ENCODE peak calls at places on chromosomes 4 and X, in four cellular contexts. B is upper lobe of left lung; U is esophagus squamous epithelium; Q is CD8-positive, alpha-beta memory T cell. L is an unnamed sample. For H3K9me3, the result is how much of the 10 kb centered on the place peaks cover.

GRCh38 chrX:78517124-78517523 is 142.0 kb downstream of the RTL3 start:
- DNase-seq in B (no peak), U (no peak), Q (peak), L (peak)

GRCh38 chr4:43882470-43882869 is 566.1 kb downstream of the KCTD8 start:
- DNase-seq in B (no peak), U (no peak), Q (no peak), L (no peak)

GRCh38 chr4:94507708-94508107 is 56.0 kb downstream of the PDLIM5 start:
- DNase-seq in B (no peak), U (no peak), Q (no peak), L (no peak)

GRCh38 chr4:135552131-135552530 is 1350.5 kb upstream of the PABPC4L start:
- DNase-seq in B (no peak), U (no peak), Q (no peak), L (no peak)

GRCh38 chrX:154305481-154306205 is 10.0 kb downstream of the TKTL1 start:
- DNase-seq in B (no peak), U (no peak), Q (no peak), L (no peak)

GRCh38 chr4:1794809-1795303 is 1.8 kb downstream of the FGFR3 start:
- DNase-seq in B (no peak), U (no peak), Q (no peak), L (no peak)

GRCh38 chr4:113951263-113951662 is 28.2 kb downstream of the ARSJ start:
- DNase-seq in B (no peak), U (no peak), Q (no peak), L (no peak)

GRCh38 chrX:9532349-9532748 is 67.5 kb downstream of the TBL1X start:
- DNase-seq in B (no peak), U (no peak), Q (no peak), L (no peak)

GRCh38 chr4:153206534-153206933 is 2.3 kb downstream of the TRIM2 start:
- DNase-seq in B (no peak), U (no peak), Q (no peak), L (no peak)

GRCh38 chrX:7720519-7720918 is 122.5 kb upstream of the VCX start:
- DNase-seq in B (no peak), U (no peak), Q (no peak), L (no peak)

GRCh38 chr4:422587-422986 is 76.4 kb downstream of the ZNF721 start:
- DNase-seq in B (no peak), U (no peak), Q (no peak), L (no peak)
- H3K9me3 ChIP-seq in B (half or more), U (half or more), Q (half or more), L (under half)

GRCh38 chrX:1748408-1748807 is 133.5 kb downstream of the ASMT start:
- DNase-seq in B (no peak), U (no peak), Q (no peak), L (no peak)
- H3K9me3 ChIP-seq in B (under half), U (under half), Q (under half), L (under half)

GRCh38 chr4:20195071-20195885 is 56.4 kb upstream of the SLIT2 start:
- DNase-seq in B (no peak), U (no peak), Q (no peak), L (no peak)

GRCh38 chr4:20192754-20193521 is 58.8 kb upstream of the SLIT2 start:
- DNase-seq in B (no peak), U (no peak), Q (no peak), L (no peak)

GRCh38 chr4:20196476-20196875 is 55.2 kb upstream of the SLIT2 start:
- DNase-seq in B (no peak), U (no peak), Q (no peak), L (no peak)

GRCh38 chr4:20194079-20195013 is 57.4 kb upstream of the SLIT2 start:
- DNase-seq in B (no peak), U (no peak), Q (no peak), L (no peak)

DNA sequence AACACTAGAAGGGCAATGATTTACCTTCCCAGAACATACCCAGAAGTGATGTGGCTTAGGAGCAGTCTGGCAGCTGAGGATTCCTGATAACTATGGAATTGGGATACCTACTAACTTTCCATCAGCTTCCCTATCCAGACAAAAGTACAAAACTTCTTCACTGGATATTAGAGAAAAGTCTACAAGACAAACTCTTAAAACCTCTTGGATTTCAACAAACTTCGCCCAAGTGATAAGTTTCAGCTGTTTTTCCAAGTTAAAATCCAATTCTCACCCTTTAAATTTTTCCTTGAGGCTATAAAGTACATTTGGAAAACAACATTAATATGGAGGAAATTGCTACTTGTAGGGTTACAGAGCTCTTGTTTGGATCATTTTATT is 58.2 kb upstream of the SLIT2 start:
- DNase-seq in B (no peak), U (no peak), Q (no peak), L (no peak)
- H3K9me3 ChIP-seq in B (under half), U (under half), Q (under half), L (under half)

GRCh38 chrX:144259054-144259453 is 375.2 kb downstream of the UBE2NL start:
- DNase-seq in B (no peak), U (no peak), Q (no peak), L (no peak)

GRCh38 chrX:144253356-144253755 is 369.5 kb downstream of the UBE2NL start:
- DNase-seq in B (no peak), U (no peak), Q (no peak), L (no peak)
- H3K9me3 ChIP-seq in B (under half), U (under half), Q (under half), L (under half)

GRCh38 chr4:453267-453666 is 45.7 kb downstream of the ZNF721 start:
- DNase-seq in B (no peak), U (no peak), Q (no peak), L (no peak)
- H3K9me3 ChIP-seq in B (half or more), U (half or more), Q (half or more), L (half or more)

DNA sequence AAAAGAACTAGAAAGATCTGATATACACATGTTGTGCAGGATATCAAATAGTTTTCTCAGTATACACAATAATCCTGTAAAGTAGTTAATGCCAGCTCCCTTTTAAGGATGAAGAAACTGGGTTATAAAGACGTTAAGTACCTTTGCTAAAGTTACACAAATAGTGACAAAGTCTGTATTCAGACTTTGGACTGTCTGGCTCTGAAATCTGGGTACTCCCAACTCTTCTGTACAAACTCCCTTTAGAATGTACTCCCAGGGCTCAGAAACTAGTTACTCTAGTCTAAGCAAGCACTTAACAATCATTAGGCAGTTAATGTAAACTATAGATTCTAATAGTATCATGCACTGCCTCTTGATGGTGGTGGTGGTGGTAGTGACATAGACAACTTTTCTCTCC is 7.2 kb downstream of the GPRASP3 start:
- DNase-seq in B (no peak), U (no peak), Q (no peak), L (no peak)
- H3K9me3 ChIP-seq in B (under half), U (under half), Q (under half), L (under half)

DNA sequence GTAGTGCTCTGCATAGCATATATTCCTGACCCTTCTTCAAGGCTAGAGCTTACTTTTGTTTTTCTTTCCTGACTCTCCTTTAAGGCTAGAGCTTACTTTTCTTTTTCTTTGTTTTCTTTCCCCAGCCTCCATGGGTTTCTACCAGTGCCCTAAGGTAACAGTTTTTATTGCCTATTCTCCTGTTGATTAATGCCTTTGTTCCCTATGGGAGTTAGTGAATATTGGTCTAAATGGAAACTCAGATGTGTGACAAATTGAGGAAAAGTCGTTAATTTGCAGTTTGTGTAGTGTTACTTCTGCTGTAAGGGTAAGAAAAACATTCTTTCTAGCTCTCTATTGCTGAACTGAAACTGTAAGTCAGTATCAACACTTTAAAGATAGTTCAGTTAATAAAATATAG is 358.7 kb downstream of the IL15 start:
- DNase-seq in B (no peak), U (no peak), Q (no peak), L (no peak)
- H3K9me3 ChIP-seq in B (under half), U (under half), Q (under half), L (under half)

GRCh38 chr4:570754-571153 is 5.3 kb downstream of the TMEM271 start:
- DNase-seq in B (no peak), U (no peak), Q (no peak), L (no peak)
- H3K9me3 ChIP-seq in B (under half), U (under half), Q (under half), L (under half)

DNA sequence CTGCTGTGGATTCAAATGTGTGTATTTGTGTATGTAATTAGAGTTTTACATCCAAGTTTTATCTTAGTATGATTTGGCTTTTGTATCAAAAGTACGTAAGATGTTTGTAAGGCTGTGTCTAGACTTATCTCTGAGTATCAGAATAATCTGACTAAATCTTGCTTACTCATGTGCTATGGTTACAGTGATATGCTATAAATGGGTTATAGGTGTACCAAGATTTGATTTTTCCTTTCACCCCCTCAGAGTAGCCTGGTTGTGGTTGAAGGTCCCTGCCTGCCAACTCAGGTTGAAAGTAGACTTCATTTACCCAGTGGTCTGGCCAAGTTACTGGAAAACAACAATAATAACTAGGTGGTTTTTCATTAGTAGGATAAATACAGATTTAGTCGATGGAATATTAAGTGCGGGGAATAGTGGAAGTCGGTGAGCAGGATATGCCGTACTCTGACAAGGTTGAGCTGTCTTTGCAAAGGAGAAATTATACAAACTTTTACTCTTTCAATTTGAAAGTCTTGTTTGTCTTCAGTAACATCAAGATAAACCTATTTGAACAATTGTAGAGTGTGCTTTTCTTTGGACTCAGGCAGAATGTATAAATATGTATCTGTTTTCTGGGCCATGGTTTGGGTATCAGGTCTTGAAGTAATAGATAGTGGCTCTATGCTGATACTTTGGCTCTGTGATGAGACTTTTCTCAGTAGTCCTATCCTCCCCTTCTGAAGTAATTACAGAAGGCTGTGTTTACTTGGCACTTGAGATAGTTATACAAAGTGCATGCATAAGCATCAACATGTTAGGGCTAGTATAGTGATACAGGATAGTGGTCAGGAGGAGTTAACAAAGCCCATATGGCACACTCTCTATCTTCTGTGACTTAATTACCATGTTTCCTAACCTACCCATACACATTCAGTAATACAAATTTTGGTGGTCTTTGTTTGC is 23.7 kb downstream of the BMP2K start:
- DNase-seq in B (no peak), U (no peak), Q (no peak), L (no peak)
- H3K9me3 ChIP-seq in B (under half), U (under half), Q (under half), L (under half)